ENCODE peak calls at places on chromosomes 5 and 9, in six cellular contexts. K, I, C, Y, G and W are unnamed samples. For H3K4me1, the result is how much of the 10 kb centered on the place peaks cover.

GRCh38 chr5:176812269-176813259 is 2.2 kb downstream of the UNC5A start:
- DNase-seq in K (peak), I (no peak), C (no peak), Y (no peak), G (no peak), W (peak)

GRCh38 chr5:36029914-36030313 is 36.8 kb downstream of the UGT3A2 start:
- DNase-seq in K (no peak), I (no peak), C (no peak), Y (no peak), G (no peak), W (no peak)

GRCh38 chr9:115941561-115942315 is 211.9 kb upstream of the PAPPA start:
- DNase-seq in K (no peak), I (peak), C (no peak), Y (no peak), G (no peak), W (no peak)

GRCh38 chr5:143138839-143139238 is 264.6 kb downstream of the NR3C1 start:
- DNase-seq in K (no peak), I (no peak), C (no peak), Y (no peak), G (no peak), W (no peak)

GRCh38 chr9:109281518-109281917 is 39.3 kb downstream of the EPB41L4B start:
- DNase-seq in K (no peak), I (no peak), C (no peak), Y (no peak), G (no peak), W (no peak)

GRCh38 chr5:60668715-60669304 is 31.2 kb downstream of the DEPDC1B start:
- DNase-seq in K (peak), I (peak), C (no peak), Y (no peak), G (no peak), W (no peak)

GRCh38 chr5:132481243-132482211 is 9.0 kb downstream of the IRF1 start:
- DNase-seq in K (no peak), I (no peak), C (no peak), Y (no peak), G (no peak), W (peak)

GRCh38 chr5:138668451-138668850 is 84.8 kb upstream of the CTNNA1 start:
- DNase-seq in K (no peak), I (no peak), C (no peak), Y (peak), G (no peak), W (no peak)

GRCh38 chr9:14096182-14096922 is 217.6 kb downstream of the NFIB start:
- DNase-seq in K (peak), I (no peak), C (peak), Y (no peak), G (no peak), W (no peak)

GRCh38 chr5:59874675-59875074 is 18.9 kb downstream of the PDE4D start:
- DNase-seq in K (no peak), I (peak), C (no peak), Y (no peak), G (no peak), W (no peak)

GRCh38 chr9:83622814-83623633 is at the start of gene IDNK:
- DNase-seq in K (peak), I (peak), C (peak), Y (peak), G (peak), W (peak)

GRCh38 chr5:134958755-134959154 is 9.0 kb upstream of the CATSPER3 start:
- DNase-seq in K (peak), I (no peak), C (no peak), Y (no peak), G (no peak), W (peak)

GRCh38 chr5:33010851-33011250 is 299.7 kb downstream of the NPR3 start:
- DNase-seq in K (no peak), I (peak), C (no peak), Y (no peak), G (no peak), W (no peak)

GRCh38 chr5:111574316-111574715 is 62.0 kb upstream of the STARD4 start:
- DNase-seq in K (no peak), I (no peak), C (no peak), Y (no peak), G (no peak), W (no peak)

GRCh38 chr5:55509768-55510522 is 24.8 kb downstream of the PLPP1 start:
- DNase-seq in K (no peak), I (peak), C (no peak), Y (no peak), G (no peak), W (no peak)

GRCh38 chr9:70064496-70064895 is 20.8 kb downstream of the MAMDC2 start:
- DNase-seq in K (no peak), I (no peak), C (no peak), Y (no peak), G (no peak), W (no peak)

GRCh38 chr5:101370240-101370639 is 467.2 kb upstream of the ST8SIA4 start:
- DNase-seq in K (no peak), I (no peak), C (no peak), Y (no peak), G (no peak), W (no peak)

GRCh38 chr5:125476888-125477585 is 730.6 kb upstream of the ZNF608 start:
- DNase-seq in K (no peak), I (no peak), C (no peak), Y (no peak), G (no peak), W (no peak)

GRCh38 chr5:74919487-74919886 is 53.3 kb upstream of the FAM169A start:
- DNase-seq in K (peak), I (peak), C (no peak), Y (no peak), G (no peak), W (peak)

GRCh38 chr5:66171349-66172344 is 27.5 kb downstream of the SREK1 start:
- DNase-seq in K (peak), I (peak), C (peak), Y (no peak), G (peak), W (no peak)

GRCh38 chr5:159099049-159099760 is 511 bp downstream of the EBF1 start:
- DNase-seq in K (peak), I (peak), C (no peak), Y (peak), G (no peak), W (peak)
- H3K4me1 ChIP-seq in K (under half), I (under half), C (under half), Y (under half), G (under half), W (under half)

GRCh38 chr5:38259062-38259857 is 901 bp downstream of the EGFLAM start:
- DNase-seq in K (no peak), I (no peak), C (no peak), Y (no peak), G (no peak), W (no peak)

GRCh38 chr5:38258319-38259061 is at the start of gene EGFLAM:
- DNase-seq in K (peak), I (no peak), C (peak), Y (peak), G (no peak), W (peak)

GRCh38 chr5:38253759-38254158 is 4.6 kb upstream of the EGFLAM start:
- DNase-seq in K (no peak), I (no peak), C (no peak), Y (no peak), G (no peak), W (no peak)

GRCh38 chr5:38257236-38258036 is 923 bp upstream of the EGFLAM start:
- DNase-seq in K (peak), I (no peak), C (no peak), Y (no peak), G (no peak), W (peak)

GRCh38 chr5:38258037-38258318 is 381 bp upstream of the EGFLAM start:
- DNase-seq in K (no peak), I (no peak), C (no peak), Y (no peak), G (no peak), W (no peak)
- H3K4me3 ChIP-seq in K (peak), I (no peak), C (peak), Y (peak), G (no peak), W (peak)

GRCh38 chr9:128911529-128912035 is 9.2 kb upstream of the PHYHD1 start:
- DNase-seq in K (peak), I (peak), C (no peak), Y (peak), G (peak), W (peak)
- H3K4me1 ChIP-seq in K (under half), I (under half), C (under half), Y (half or more), G (half or more), W (under half)

GRCh38 chr5:179778591-179778990 is 15.2 kb upstream of the LTC4S start:
- DNase-seq in K (no peak), I (no peak), C (no peak), Y (no peak), G (no peak), W (no peak)

GRCh38 chr5:179777909-179778308 is 15.9 kb upstream of the LTC4S start:
- DNase-seq in K (no peak), I (no peak), C (no peak), Y (no peak), G (no peak), W (no peak)

GRCh38 chr5:179781846-179782245 is 11.9 kb upstream of the LTC4S start:
- DNase-seq in K (no peak), I (no peak), C (no peak), Y (no peak), G (no peak), W (no peak)

GRCh38 chr5:179780343-179780742 is 13.4 kb upstream of the LTC4S start:
- DNase-seq in K (no peak), I (no peak), C (no peak), Y (no peak), G (peak), W (no peak)

DNA sequence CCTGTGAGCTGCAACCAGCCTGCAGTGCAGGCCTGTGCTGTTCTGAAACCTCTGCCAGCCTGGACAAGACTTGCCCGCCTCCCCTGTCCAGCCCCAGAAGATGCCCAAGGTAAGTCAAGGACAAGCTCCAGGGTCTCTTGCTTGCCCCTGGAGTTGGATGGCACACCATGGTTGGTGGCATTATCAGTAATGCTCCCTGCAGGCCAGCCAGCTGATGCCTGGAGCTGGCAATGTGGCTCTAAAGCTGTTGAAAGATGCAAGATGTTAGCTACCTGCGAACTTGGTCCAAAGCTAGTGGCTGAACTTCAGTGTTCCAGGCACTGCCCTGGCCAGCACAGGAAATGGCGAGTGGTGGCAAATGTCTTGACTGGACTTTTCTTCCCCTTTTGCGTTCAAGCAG is 14.0 kb upstream of the LTC4S start:
- DNase-seq in K (no peak), I (no peak), C (no peak), Y (no peak), G (no peak), W (no peak)
- H3K4me3 ChIP-seq in K (no peak), I (no peak), C (no peak), Y (no peak), G (no peak), W (no peak)

GRCh38 chr5:172442592-172442991 is 11.7 kb downstream of the SH3PXD2B start:
- DNase-seq in K (no peak), I (no peak), C (no peak), Y (no peak), G (no peak), W (no peak)
- H3K4me1 ChIP-seq in K (under half), I (under half), C (under half), Y (under half), G (under half), W (under half)

DNA sequence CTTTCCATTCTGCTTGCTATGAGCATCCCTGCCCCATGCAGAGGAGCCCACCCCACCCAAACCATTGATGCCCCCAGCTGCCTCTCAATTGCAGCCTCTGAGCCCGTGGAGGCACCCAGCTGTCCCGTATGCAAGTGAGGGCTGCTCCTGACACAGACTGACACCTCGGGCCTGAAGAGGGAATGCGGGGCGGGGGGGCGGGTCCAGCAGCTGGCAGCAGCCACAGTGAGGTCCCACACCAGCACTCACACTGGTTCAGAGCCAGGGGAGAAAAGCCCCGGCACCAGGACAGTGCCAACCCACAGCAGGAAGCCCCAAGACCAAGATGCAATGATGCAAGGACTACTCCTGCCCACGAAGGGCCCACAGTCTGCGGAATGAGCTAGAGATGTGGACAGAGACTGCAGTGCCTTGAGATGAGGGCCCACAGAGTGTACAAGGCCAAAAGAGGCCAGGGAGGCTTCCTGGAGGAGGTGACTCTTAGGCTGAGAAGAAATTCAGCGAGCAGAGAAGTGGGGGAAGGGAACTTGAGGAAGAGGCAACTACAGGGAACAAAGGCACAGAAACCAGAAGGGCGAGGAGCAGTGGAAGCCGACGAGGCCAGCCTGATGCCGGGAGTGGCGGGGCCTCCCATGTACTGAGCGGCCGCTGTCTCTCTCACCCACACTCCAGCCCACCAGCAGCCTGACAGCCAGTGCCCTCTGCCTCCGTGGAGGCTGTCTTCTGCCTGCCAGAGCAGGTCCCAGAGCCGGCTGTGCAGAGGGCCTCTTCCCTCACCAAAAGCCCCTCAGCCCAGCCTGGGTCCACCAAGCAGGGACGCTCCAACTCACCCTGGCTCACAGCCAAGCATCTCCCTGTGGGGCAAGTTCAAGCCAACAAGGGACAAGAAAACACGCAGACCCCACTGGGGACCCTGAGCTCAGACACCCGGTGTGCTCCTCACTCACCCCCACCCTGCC is 9.2 kb downstream of the EEIG1 start:
- DNase-seq in K (peak), I (no peak), C (peak), Y (no peak), G (no peak), W (peak)
- H3K4me3 ChIP-seq in K (peak), I (no peak), C (no peak), Y (no peak), G (no peak), W (no peak)

GRCh38 chr5:89972901-89973300 is 436.7 kb downstream of the CETN3 start:
- DNase-seq in K (no peak), I (no peak), C (no peak), Y (no peak), G (no peak), W (no peak)

GRCh38 chr5:89967806-89968444 is 441.6 kb downstream of the CETN3 start:
- DNase-seq in K (no peak), I (peak), C (no peak), Y (no peak), G (no peak), W (no peak)

DNA sequence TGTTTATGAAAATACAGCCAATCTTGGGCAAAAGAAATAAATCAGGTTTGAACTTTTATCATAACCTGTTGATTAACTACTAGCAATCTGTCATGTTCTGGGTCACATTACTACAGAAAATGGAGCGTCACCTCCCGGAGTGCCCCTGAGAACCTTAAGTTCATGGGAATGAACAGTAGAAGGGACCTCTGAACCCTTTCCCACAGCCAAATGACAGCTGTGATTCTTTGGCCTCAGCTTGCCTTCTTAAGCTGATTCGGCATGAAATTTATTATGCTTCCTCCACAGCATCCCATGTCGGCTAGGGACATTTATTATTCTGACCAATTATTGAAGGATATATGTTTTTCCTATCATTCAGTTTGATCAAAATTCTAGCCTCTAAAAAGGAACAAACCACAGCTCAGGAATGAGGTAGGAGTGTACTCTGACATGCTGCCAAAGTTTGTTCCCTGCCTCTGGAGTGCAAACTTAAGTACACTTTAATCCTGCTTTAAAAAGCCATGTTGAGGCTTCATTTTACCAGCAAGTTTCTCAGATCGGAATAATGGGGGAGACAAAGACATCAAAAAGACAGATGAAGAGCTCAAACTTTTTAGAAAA is 440.6 kb downstream of the CETN3 start:
- DNase-seq in K (no peak), I (no peak), C (no peak), Y (no peak), G (peak), W (no peak)
- H3K4me1 ChIP-seq in K (under half), I (under half), C (under half), Y (under half), G (under half), W (under half)

GRCh38 chr9:5608298-5609254 is 20.3 kb upstream of the RIC1 start:
- DNase-seq in K (no peak), I (no peak), C (no peak), Y (no peak), G (no peak), W (no peak)
- H3K4me3 ChIP-seq in K (no peak), I (no peak), C (peak), Y (peak), G (peak), W (no peak)